ENCODE peak calls at places on chromosomes 16 and 17, in six cellular contexts. M is Caco-2, O is HL-60, V is AG09309, K is NB4, L is AG10803. U is an unnamed sample.

GRCh38 chr17:9003355-9004131 is 17.8 kb upstream of the NTN1 start:
- DNase-seq in V (no peak), L (no peak), O (no peak), M (no peak), K (no peak), U (no peak)

GRCh38 chr17:76147211-76148014 is 6.4 kb upstream of the FOXJ1 start:
- DNase-seq in L (peak), V (no peak), O (no peak), M (no peak), K (peak), U (no peak)

GRCh38 chr17:1865252-1866037 is 35.6 kb downstream of the RPA1 start:
- DNase-seq in O (peak), K (peak), M (no peak), L (peak), V (no peak), U (no peak)

GRCh38 chr17:57766307-57766943 is 21.3 kb upstream of the CCDC182 start:
- DNase-seq in M (no peak), K (no peak), L (no peak), V (no peak), O (no peak), U (no peak)

GRCh38 chr17:75881678-75882454 is 3.5 kb upstream of the TRIM47 start:
- DNase-seq in L (no peak), O (no peak), M (no peak), K (no peak), V (no peak), U (no peak)

GRCh38 chr16:86671486-86672214 is 93.3 kb downstream of the FOXL1 start:
- DNase-seq in O (no peak), V (no peak), L (peak), M (no peak), K (no peak), U (no peak)

GRCh38 chr16:85522842-85523601 is 90.1 kb upstream of the GSE1 start:
- DNase-seq in O (no peak), V (no peak), K (no peak), L (peak), M (no peak), U (no peak)

GRCh38 chr16:47774661-47775060 is 313.5 kb downstream of the PHKB start:
- DNase-seq in K (no peak), M (peak), L (no peak), O (no peak), V (no peak), U (no peak)

GRCh38 chr16:77214411-77215138 is 15.4 kb downstream of the SYCE1L start:
- DNase-seq in L (no peak), M (no peak), K (peak), O (no peak), V (no peak), U (no peak)

GRCh38 chr16:1323296-1324239 is 9.9 kb upstream of the BAIAP3 start:
- DNase-seq in V (no peak), M (no peak), K (no peak), L (no peak), O (no peak), U (no peak)

DNA sequence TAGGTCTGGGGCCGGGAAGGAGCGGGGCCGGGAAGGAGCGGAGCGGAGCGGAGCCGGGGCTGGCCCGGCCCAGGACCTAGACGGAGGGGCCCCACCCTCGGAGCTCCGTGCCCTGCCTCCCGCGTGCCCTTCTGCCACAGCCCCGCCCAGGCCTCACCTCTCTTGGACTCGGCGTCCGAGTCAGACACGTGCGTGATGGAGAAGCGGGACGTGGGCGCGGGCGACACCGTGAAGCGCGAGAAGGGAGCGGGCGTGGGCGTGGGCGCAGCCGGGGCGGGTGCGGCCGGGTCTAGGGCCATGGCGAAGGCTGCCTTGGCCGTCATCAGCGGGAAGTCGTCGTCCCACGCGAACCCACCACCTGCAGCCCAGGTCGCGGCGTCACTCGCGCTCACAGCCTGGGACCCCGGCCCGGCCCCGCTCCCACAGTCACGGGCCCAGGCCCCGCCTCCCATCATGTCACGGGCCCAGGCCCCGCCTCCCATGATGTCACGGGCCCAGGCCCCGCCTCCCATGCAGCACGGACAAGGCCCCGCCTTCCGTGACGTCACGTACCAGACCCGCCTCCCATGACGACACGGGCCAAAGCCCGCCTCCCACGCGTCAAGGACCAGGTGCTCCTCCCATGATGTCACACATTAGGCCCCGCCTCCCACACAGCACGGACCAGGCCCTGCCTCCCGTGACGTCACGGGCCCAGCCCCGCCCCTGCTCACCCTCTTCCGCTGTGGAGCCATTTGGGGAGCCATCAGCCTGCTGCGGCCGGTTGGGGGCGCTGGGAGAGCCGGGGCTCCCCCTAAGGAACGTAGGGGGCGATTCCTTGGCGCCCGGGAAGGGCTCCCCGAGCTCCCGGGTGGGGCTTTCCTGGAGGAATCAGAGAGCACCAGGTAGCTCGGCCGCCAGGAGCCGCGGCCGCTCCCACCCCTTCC is 45.8 kb upstream of the PVALEF start:
- DNase-seq in O (peak), M (peak), L (peak), V (peak), K (peak), U (peak)
- TF ChIP-seq CTCF in O (no peak), M (no peak), L (no peak), V (no peak), K (no peak), U (no peak)

GRCh38 chr16:57092786-57093301 is 461 bp downstream of the CPNE2 start:
- DNase-seq in L (no peak), K (peak), O (peak), V (no peak), M (no peak), U (no peak)

GRCh38 chr16:57096192-57096591 is 3.8 kb downstream of the CPNE2 start:
- DNase-seq in V (no peak), L (no peak), M (no peak), O (no peak), K (no peak), U (no peak)

GRCh38 chr16:57091990-57092785 is at the start of gene CPNE2:
- DNase-seq in M (peak), O (peak), V (no peak), L (peak), K (peak), U (no peak)

GRCh38 chr16:57094911-57095310 is 2.5 kb downstream of the CPNE2 start:
- DNase-seq in L (no peak), M (no peak), K (no peak), V (no peak), O (no peak), U (no peak)

GRCh38 chr16:57093845-57094564 is 1.6 kb downstream of the CPNE2 start:
- DNase-seq in V (no peak), M (no peak), L (no peak), O (no peak), K (no peak), U (no peak)
- H3K4me3 ChIP-seq in V (no peak), M (peak), L (peak), O (peak), K (peak), U (peak)

GRCh38 chr16:49560018-49560830 is 186.6 kb downstream of the C16orf78 start:
- DNase-seq in K (no peak), O (no peak), V (peak), M (no peak), L (no peak), U (no peak)

GRCh38 chr16:49559242-49559641 is 185.6 kb downstream of the C16orf78 start:
- DNase-seq in O (no peak), K (no peak), V (no peak), L (no peak), M (no peak), U (no peak)

GRCh38 chr16:49558451-49558850 is 184.8 kb downstream of the C16orf78 start:
- DNase-seq in O (no peak), V (no peak), K (no peak), L (no peak), M (no peak), U (no peak)

GRCh38 chr16:49557070-49557446 is 183.5 kb downstream of the C16orf78 start:
- DNase-seq in M (no peak), K (no peak), L (no peak), V (no peak), O (no peak), U (no peak)

GRCh38 chr16:49556252-49557069 is 182.9 kb downstream of the C16orf78 start:
- DNase-seq in L (peak), K (peak), O (no peak), M (no peak), V (no peak), U (peak)
- TF ChIP-seq CTCF in L (peak), K (peak), O (no peak), M (peak), V (peak), U (peak)

GRCh38 chr17:66397486-66397885 is 95.1 kb downstream of the PRKCA start:
- DNase-seq in L (no peak), V (no peak), M (no peak), K (peak), O (no peak), U (no peak)

GRCh38 chr17:66398059-66398458 is 95.6 kb downstream of the PRKCA start:
- DNase-seq in V (no peak), O (no peak), M (no peak), K (no peak), L (no peak), U (no peak)

GRCh38 chr17:66395961-66396360 is 93.5 kb downstream of the PRKCA start:
- DNase-seq in L (no peak), M (no peak), V (no peak), O (no peak), K (no peak), U (no peak)

GRCh38 chr17:66387391-66387981 is 85.1 kb downstream of the PRKCA start:
- DNase-seq in V (no peak), M (no peak), K (no peak), L (no peak), O (no peak), U (no peak)

DNA sequence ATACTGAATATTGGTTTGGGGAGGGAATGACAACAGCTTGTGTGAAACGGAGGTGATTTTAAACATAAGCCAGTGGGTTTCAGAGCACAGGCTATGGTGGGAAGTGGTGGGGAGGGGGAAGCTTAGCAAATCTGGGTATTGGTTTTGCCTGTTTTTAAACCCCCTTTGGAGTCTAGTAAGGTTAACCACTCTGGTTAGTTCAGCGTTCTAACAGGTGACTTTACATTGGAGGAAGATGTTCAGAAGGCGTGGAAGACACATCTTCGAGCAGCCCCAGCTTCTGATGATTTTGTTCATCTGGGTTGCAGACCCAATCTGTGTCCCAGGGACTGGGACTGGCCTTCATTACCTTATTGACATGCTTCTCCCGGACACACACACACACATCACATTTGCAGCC is 90.6 kb downstream of the PRKCA start:
- DNase-seq in K (no peak), L (no peak), M (no peak), V (no peak), O (no peak), U (no peak)
- H3K4me3 ChIP-seq in K (no peak), L (no peak), M (no peak), V (no peak), O (no peak), U (no peak)

GRCh38 chr17:35170968-35171771 is 23.0 kb downstream of the SLC35G3 start:
- DNase-seq in V (no peak), O (no peak), K (peak), L (peak), M (no peak), U (no peak)
- TF ChIP-seq CTCF in V (peak), O (no peak), K (no peak), L (peak), M (no peak), U (no peak)

GRCh38 chr16:84139628-84140258 is 5.2 kb downstream of the HSDL1 start:
- DNase-seq in K (no peak), M (no peak), V (no peak), O (no peak), L (no peak), U (no peak)
- H3K4me3 ChIP-seq in K (no peak), M (no peak), V (no peak), O (no peak), L (no peak), U (no peak)

GRCh38 chr16:69563605-69564580 is 1.9 kb upstream of the NFAT5 start:
- DNase-seq in O (peak), V (no peak), K (peak), M (no peak), L (no peak), U (no peak)
- TF ChIP-seq CTCF in O (no peak), V (no peak), K (peak), M (no peak), L (no peak), U (no peak)

DNA sequence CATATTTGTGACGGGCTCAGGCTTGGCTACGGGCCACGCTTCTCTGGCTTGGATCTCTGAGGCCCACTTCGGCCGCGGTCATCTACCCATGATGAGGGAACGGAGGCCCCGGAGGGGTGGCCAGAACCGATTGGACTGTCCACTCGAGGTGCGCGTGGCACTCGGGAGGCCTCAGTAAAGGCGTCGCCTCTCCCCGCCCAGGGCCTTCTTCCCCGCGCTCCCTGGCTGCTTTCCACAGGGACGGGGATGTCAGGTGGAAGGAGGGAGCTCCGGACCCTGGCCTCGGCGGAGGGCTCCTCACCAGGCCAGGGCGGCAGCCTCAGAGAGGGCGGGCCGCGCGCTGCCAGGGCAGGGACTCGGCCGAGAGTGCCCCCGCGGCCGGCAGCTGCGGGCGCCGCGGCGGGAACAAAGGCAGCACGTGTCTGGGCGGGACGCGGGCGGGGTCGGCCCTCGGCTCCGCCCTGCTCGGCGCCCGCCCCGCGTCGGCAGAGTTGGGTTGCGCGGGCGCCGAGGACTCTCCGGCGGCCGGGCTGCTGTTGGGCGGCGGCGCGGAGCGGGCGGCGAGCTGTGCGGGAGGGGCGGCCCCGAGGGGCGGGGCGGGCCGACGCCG is 597 bp upstream of the CDK5R1 start:
- DNase-seq in V (no peak), K (peak), L (peak), M (peak), O (peak), U (no peak)
- H3K4me3 ChIP-seq in V (peak), K (no peak), L (peak), M (peak), O (peak), U (peak)